ENCODE peak calls at places on chromosome 4, in nine cellular contexts. O is choroid plexus epithelial cell, Z is HFF-Myc, G is tibial nerve, W is lung, Q is ascending aorta, D is thoracic aorta, Y is neural crest cell, J is activated B cell treated with CpG ODN at 0.5 μM for 24 hours. V is an unnamed sample.
A peak's percentile ranks its signal among the peaks of the same experiment; 100 is the strongest.

GRCh38 chr4:157358439-157358838 is 137.9 kb downstream of the GRIA2 start:
- DNase-seq in O (no peak), Z (no peak), G (no peak), W (no peak), Q (no peak), D (no peak), Y (no peak), J (no peak), V (no peak)

GRCh38 chr4:110622841-110623709 is at the start of gene PITX2:
- DNase-seq in O (peak; percentile 57), Z (peak; percentile 87), G (no peak), W (peak; percentile 53), Q (peak; percentile 76), D (no peak), Y (peak; percentile 92), J (no peak), V (peak; percentile 70)

GRCh38 chr4:78613522-78614311 is 62.1 kb downstream of the ANXA3 start:
- DNase-seq in O (no peak), Z (no peak), G (no peak), W (no peak), Q (no peak), D (no peak), Y (no peak), J (no peak), V (no peak)

GRCh38 chr4:88999392-88999791 is 57.6 kb downstream of the FAM13A start:
- DNase-seq in O (no peak), Z (no peak), G (no peak), W (no peak), Q (no peak), D (no peak), Y (no peak), J (no peak), V (no peak)

GRCh38 chr4:147110473-147110872 is 164.8 kb upstream of the TTC29 start:
- DNase-seq in O (no peak), Z (no peak), G (no peak), W (no peak), Q (no peak), D (no peak), Y (no peak), J (no peak), V (peak; percentile 23)

GRCh38 chr4:99290848-99291786 is at the start of gene ADH1A:
- DNase-seq in O (no peak), Z (no peak), G (no peak), W (no peak), Q (no peak), D (no peak), Y (no peak), J (no peak), V (no peak)

GRCh38 chr4:150310159-150310895 is 232.1 kb downstream of the DCLK2 start:
- DNase-seq in O (peak; percentile 83), Z (peak; percentile 30), G (no peak), W (no peak), Q (no peak), D (no peak), Y (no peak), J (no peak), V (no peak)

GRCh38 chr4:155906554-155907247 is 3.2 kb downstream of the TDO2 start:
- DNase-seq in O (peak; percentile 99), Z (peak; percentile 96), G (no peak), W (no peak), Q (peak; percentile 65), D (no peak), Y (no peak), J (no peak), V (no peak)

GRCh38 chr4:55018978-55019377 is 106.4 kb downstream of the KDR start:
- DNase-seq in O (peak; percentile 48), Z (no peak), G (no peak), W (no peak), Q (no peak), D (no peak), Y (no peak), J (no peak), V (no peak)

GRCh38 chr4:136637071-136637777 is 895.1 kb downstream of the PCDH18 start:
- DNase-seq in O (peak; percentile 51), Z (no peak), G (no peak), W (no peak), Q (no peak), D (no peak), Y (peak; percentile 44), J (no peak), V (peak; percentile 26)

GRCh38 chr4:15852524-15852923 is 74.4 kb downstream of the CD38 start:
- DNase-seq in O (no peak), Z (no peak), G (no peak), W (no peak), Q (no peak), D (no peak), Y (no peak), J (no peak), V (no peak)

GRCh38 chr4:74661427-74662171 is 132.7 kb downstream of the BTC start:
- DNase-seq in O (peak; percentile 53), Z (no peak), G (no peak), W (no peak), Q (no peak), D (no peak), Y (no peak), J (no peak), V (no peak)

GRCh38 chr4:98706200-98706813 is 47.9 kb upstream of the TSPAN5 start:
- DNase-seq in O (no peak), Z (no peak), G (no peak), W (no peak), Q (no peak), D (no peak), Y (no peak), J (no peak), V (no peak)

GRCh38 chr4:123031664-123032063 is 109.3 kb upstream of the NUDT6 start:
- DNase-seq in O (no peak), Z (no peak), G (no peak), W (no peak), Q (no peak), D (no peak), Y (no peak), J (no peak), V (no peak)

GRCh38 chr4:1874207-1874606 is 3.0 kb downstream of the NSD2 start:
- DNase-seq in O (no peak), Z (no peak), G (no peak), W (no peak), Q (no peak), D (no peak), Y (no peak), J (no peak), V (no peak)

GRCh38 chr4:122364700-122365404 is 14.0 kb upstream of the ADAD1 start:
- DNase-seq in O (no peak), Z (no peak), G (no peak), W (no peak), Q (no peak), D (no peak), Y (no peak), J (no peak), V (no peak)

GRCh38 chr4:47692691-47693090 is 145.2 kb downstream of the CORIN start:
- DNase-seq in O (no peak), Z (no peak), G (no peak), W (no peak), Q (no peak), D (no peak), Y (no peak), J (no peak), V (no peak)

GRCh38 chr4:183099537-183100297 is 660 bp downstream of the WWC2 start:
- DNase-seq in O (peak; percentile 23), Z (no peak), G (no peak), W (peak; percentile 34), Q (peak; percentile 68), D (no peak), Y (peak; percentile 30), J (peak; percentile 25), V (no peak)
- TF ChIP-seq CTCF in O (peak; percentile 27), Z (no peak), G (no peak), W (no peak), Q (no peak), D (peak; percentile 22), Y (no peak), J (no peak), V (no peak)

GRCh38 chr4:178598672-178599071 is 1156.4 kb upstream of the AGA start:
- DNase-seq in O (no peak), Z (no peak), G (no peak), W (no peak), Q (no peak), D (no peak), Y (no peak), J (no peak), V (no peak)

GRCh38 chr4:178602833-178603232 is 1160.6 kb upstream of the AGA start:
- DNase-seq in O (peak; percentile 3), Z (no peak), G (no peak), W (no peak), Q (no peak), D (no peak), Y (no peak), J (no peak), V (no peak)

DNA sequence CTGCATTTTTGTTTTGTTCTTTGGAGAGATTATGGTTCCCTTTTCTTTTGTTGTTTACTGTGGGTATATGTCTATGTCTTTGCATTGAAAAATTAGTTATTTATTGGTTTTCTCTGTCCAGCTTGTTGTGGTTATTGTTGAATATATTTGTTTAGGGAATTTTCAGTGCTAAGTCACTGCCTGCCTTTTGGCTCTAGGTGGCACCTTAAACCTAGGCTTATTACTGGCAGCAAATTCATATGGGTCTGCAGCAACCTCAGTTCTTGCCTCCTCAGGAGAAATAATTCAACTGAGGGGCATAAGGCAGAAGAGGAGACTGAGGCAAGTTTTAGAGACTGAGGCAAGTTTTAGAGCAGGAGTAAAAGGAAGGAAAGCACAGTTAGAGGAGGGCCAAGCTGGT is 1157.3 kb upstream of the AGA start:
- DNase-seq in O (no peak), Z (no peak), G (no peak), W (no peak), Q (no peak), D (no peak), Y (no peak), J (no peak), V (no peak)
- TF ChIP-seq CTCF in O (no peak), Z (no peak), G (no peak), W (no peak), Q (no peak), D (no peak), Y (peak; percentile 53), J (no peak), V (peak; percentile 53)

GRCh38 chr4:12360391-12360790 is 931.7 kb upstream of the HS3ST1 start:
- DNase-seq in O (no peak), Z (no peak), G (no peak), W (no peak), Q (no peak), D (no peak), Y (no peak), J (no peak), V (no peak)

DNA sequence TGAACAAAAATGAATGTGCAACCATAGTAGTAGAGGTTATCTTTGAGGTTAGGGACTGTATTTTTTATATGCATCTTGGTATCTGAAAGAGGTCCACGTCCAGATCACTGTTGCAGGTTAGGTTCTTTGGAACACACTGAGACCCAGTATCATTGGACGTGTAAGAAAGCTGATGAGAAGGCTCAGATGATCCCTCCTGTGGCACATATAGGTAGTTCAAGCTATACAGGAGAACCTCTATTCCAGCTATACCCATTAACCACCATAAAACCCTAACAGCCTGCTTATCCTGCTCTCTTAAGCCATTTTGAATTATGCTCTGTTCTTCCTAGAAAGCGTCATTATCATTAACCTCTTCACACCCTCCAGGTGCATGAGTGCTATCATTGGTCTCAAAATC is 930.7 kb upstream of the HS3ST1 start:
- DNase-seq in O (no peak), Z (no peak), G (no peak), W (no peak), Q (no peak), D (no peak), Y (no peak), J (no peak), V (no peak)
- TF ChIP-seq CTCF in O (no peak), Z (no peak), G (no peak), W (no peak), Q (no peak), D (no peak), Y (no peak), J (no peak), V (no peak)

GRCh38 chr4:20687894-20688293 is 12.4 kb upstream of the PACRGL start:
- DNase-seq in O (peak; percentile 50), Z (peak; percentile 22), G (no peak), W (no peak), Q (no peak), D (no peak), Y (no peak), J (no peak), V (no peak)
- TF ChIP-seq CTCF in O (no peak), Z (no peak), G (no peak), W (no peak), Q (no peak), D (no peak), Y (no peak), J (no peak), V (no peak)

V was measured in D721Med.